ENCODE peak calls at places on chromosomes 4 and X, in eight cellular contexts. N, H, W, Y, J, T, Z and D are unnamed samples.

GRCh38 chrX:106672527-106672926 is 54.0 kb upstream of the RNF128 start:
- DNase-seq in Y (no peak), H (no peak), N (no peak), J (no peak), T (no peak), Z (no peak), W (no peak), D (no peak)

GRCh38 chr4:42150653-42151567 is 1.5 kb downstream of the BEND4 start:
- DNase-seq in J (no peak), W (peak), Y (no peak), T (no peak), Z (peak), N (no peak), H (no peak), D (peak)

GRCh38 chr4:82523179-82523578 is 38.6 kb downstream of the TMEM150C start:
- DNase-seq in W (no peak), Y (no peak), Z (no peak), T (no peak), N (no peak), J (no peak), H (no peak), D (no peak)

GRCh38 chr4:159673221-159673620 is 570.3 kb downstream of the RAPGEF2 start:
- DNase-seq in T (no peak), Y (no peak), H (no peak), J (no peak), N (no peak), W (no peak), Z (no peak), D (no peak)

GRCh38 chr4:87241341-87241740 is 20.9 kb upstream of the KLHL8 start:
- DNase-seq in T (no peak), Y (no peak), W (no peak), Z (no peak), N (no peak), J (no peak), H (no peak), D (no peak)

GRCh38 chrX:22526339-22526738 is 253.6 kb downstream of the CBLL2 start:
- DNase-seq in N (peak), W (no peak), T (peak), H (no peak), Z (peak), Y (no peak), J (no peak), D (no peak)

GRCh38 chr4:158186815-158187214 is 14.0 kb upstream of the GASK1B start:
- DNase-seq in N (no peak), T (no peak), Z (no peak), Y (no peak), W (no peak), H (no peak), J (no peak), D (no peak)

GRCh38 chr4:153038493-153039311 is 102.6 kb downstream of the FHDC1 start:
- DNase-seq in J (peak), Z (no peak), N (no peak), W (no peak), H (no peak), T (peak), Y (no peak), D (no peak)

GRCh38 chr4:75004755-75005668 is 72.1 kb downstream of the PARM1 start:
- DNase-seq in T (no peak), H (no peak), Z (no peak), J (peak), W (no peak), Y (no peak), N (no peak), D (no peak)

GRCh38 chr4:26087108-26087507 is 173.1 kb downstream of the SMIM20 start:
- DNase-seq in H (no peak), Y (no peak), J (no peak), Z (no peak), T (no peak), N (peak), W (no peak), D (no peak)

GRCh38 chr4:35939746-35940145 is 304.6 kb downstream of the ARAP2 start:
- DNase-seq in J (no peak), Y (no peak), Z (no peak), T (no peak), H (no peak), N (no peak), W (no peak), D (no peak)

DNA sequence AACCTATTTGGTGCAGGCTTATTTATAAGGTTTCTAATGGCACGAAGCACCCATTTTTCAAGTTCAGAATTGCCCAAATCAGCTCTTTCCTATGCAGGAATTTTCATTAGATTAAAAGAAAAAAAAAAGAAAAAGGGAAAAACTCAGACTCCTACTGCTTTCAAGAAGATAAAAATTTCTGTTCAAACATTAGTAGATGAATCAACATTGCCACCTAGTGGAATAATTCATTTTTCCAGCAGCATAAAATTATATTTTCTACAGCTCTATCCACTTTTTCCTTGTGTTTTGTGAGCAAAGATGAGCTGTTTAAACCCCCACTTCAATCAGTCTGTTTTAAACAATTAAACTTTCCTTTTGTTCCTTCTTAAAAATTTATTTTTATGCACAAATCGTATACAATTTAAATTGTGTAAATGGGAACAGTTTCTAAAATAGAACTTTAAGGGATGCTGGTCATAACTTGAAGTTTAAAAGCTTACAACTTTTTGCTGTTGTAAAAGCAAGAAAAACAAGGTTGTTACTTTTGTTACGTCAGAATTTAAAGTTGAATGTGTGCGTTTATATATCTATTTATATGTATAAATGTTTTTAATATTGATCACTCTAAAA is 309.8 kb downstream of the ARAP2 start:
- DNase-seq in H (no peak), W (no peak), Y (peak), Z (no peak), J (no peak), N (peak), T (peak), D (no peak)
- TF ChIP-seq CTCF in H (peak), W (peak), Y (no peak), Z (peak), J (peak), N (peak), T (peak), D (peak)

DNA sequence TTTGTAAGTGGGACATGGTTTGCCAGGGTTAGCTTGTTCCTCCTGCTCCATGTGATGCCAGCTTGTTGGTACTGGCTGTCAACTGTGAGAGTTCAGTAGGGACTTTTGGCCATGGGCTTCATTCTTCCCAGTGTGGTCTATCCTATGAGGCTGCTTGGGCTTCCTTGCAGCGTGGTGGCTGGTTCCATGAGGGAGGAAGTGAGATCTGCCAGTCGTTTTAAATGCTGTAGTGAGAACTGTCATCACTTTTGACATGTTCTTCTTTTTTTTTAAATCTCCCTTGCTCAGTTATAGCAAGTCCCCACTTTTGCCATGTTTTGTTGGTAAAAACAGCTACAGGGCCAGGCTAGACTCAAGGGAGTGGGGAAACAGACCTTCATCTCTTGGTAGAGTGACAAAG is 15.9 kb downstream of the NSD2 start:
- DNase-seq in N (no peak), T (no peak), H (no peak), J (no peak), Y (no peak), Z (no peak), W (no peak), D (no peak)
- TF ChIP-seq CTCF in N (no peak), T (no peak), H (no peak), J (no peak), Y (no peak), Z (no peak), W (no peak), D (no peak)

DNA sequence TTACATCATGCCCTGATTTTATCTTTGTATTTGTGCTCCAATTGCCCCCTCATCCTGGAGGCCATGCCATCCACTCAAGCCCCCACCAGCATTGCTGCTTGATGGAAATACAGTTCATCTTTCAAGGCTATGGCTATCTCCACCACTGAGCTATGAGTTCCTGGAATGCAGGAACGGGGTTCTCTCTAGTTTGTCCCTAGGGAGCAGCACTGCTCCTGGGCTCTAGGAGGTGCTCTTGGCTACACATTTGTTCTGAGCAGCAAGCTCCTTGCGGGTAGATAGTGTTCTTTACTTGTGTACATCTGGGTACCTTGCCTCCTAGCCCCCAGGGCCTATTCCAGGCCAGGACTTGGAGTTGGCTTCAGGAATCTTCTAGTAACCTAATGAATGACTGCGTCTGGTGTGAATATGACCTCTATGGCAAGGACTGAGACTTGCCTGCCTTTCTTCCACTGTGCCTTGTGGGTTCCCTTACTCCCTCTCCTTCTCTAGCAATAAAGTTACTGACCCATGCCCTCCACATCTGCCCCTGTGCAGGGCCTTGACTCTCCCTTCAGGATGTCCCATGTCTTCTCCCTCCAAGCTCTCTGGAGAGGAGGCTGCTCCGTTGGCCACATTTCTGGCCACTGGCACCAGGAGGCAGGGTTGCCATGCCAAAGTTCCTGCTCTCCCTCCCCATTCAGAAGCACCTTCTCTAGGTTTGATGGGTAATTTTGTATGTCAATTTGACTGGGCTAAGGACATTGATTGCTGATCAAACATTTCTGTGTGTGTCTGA is 7.6 kb downstream of the CITED1 start:
- DNase-seq in Z (peak), H (no peak), N (peak), T (peak), J (no peak), Y (no peak), W (no peak), D (no peak)
- TF ChIP-seq CTCF in Z (no peak), H (no peak), N (peak), T (peak), J (no peak), Y (peak), W (no peak), D (peak)

GRCh38 chr4:13645075-13645474 is 17.6 kb upstream of the BOD1L1 start:
- DNase-seq in J (no peak), N (no peak), W (no peak), Y (no peak), H (no peak), Z (no peak), T (no peak), D (no peak)
- TF ChIP-seq CTCF in J (no peak), N (peak), W (peak), Y (peak), H (no peak), Z (no peak), T (no peak), D (no peak)

GRCh38 chrX:113741744-113742143 is 842.1 kb upstream of the HTR2C start:
- DNase-seq in Y (no peak), W (no peak), H (no peak), N (peak), J (no peak), T (peak), Z (no peak), D (no peak)
- TF ChIP-seq CTCF in Y (no peak), W (no peak), H (no peak), N (peak), J (no peak), T (no peak), Z (peak), D (peak)

DNA sequence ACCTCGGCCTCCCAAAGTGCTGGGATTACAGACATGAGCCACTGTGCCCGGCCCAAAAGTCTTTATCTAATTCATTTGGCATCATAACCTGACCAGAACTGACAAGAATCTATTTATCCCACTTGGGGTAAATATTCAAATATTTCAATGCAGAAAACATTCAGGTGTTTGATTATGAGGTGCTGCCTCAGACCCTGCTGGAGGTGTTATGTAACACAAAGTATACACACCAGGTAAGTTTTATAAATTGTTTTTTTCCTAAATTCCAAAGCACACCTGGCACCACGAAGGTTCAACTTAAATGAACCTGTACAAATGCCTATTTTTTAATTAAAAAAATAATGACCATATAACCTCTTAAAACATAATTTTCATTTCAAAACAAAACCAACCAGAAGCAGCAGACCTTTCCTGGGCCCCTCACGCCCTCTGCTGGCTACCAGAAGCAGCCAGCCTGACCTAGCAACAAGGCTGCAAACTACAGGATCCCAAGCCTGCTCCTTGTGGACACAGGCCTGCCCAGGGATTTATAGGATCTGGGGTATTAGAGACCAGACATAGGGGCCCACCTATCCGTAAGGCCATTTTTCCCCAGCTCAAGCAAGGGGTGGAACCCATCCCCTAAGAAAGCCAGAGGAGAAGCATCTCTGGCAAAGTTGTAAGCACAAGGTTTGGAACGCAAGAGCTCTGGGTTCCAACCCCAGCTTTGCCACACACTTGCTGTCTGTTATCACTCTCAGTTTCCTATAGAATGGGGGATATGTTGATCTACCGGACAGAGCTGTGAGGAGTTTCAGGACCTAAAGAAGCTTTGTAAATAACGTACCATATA is 11.7 kb downstream of the OTUD5 start:
- DNase-seq in W (peak), N (peak), H (no peak), J (peak), Z (peak), Y (no peak), T (peak), D (peak)
- TF ChIP-seq CTCF in W (peak), N (peak), H (peak), J (peak), Z (peak), Y (peak), T (peak), D (peak)